ENCODE peak calls at places on chromosome 1, in four cellular contexts. B is SK-N-SH, D is K562, J is GM12878. O is an unnamed sample.

GRCh38 chr1:85894651-85895050 is 186.4 kb upstream of the ZNHIT6 start:
- DNase-seq in B (peak), D (peak), J (peak), O (peak)

GRCh38 chr1:212671342-212672031 is 28.2 kb downstream of the BATF3 start:
- DNase-seq in J (no peak), D (no peak), B (peak), O (no peak)

GRCh38 chr1:15262003-15262377 is 15.0 kb downstream of the FHAD1 start:
- DNase-seq in J (no peak), B (no peak), D (no peak), O (no peak)

GRCh38 chr1:43924516-43924915 is 9.1 kb upstream of the ARTN start:
- DNase-seq in D (no peak), J (no peak), B (no peak), O (no peak)

GRCh38 chr1:90193116-90193515 is 198.2 kb downstream of the ZNF326 start:
- DNase-seq in J (no peak), D (no peak), B (no peak), O (no peak)

GRCh38 chr1:41629136-41629535 is 144.7 kb upstream of the EDN2 start:
- DNase-seq in D (no peak), B (no peak), J (no peak), O (no peak)

GRCh38 chr1:2614145-2614544 is 18.7 kb downstream of the MMEL1 start:
- DNase-seq in D (no peak), J (no peak), B (no peak), O (no peak)

GRCh38 chr1:92473781-92474495 is 12.8 kb downstream of the GFI1 start:
- DNase-seq in J (no peak), D (no peak), B (no peak), O (no peak)

GRCh38 chr1:7234471-7234755 is 449.2 kb downstream of the CAMTA1 start:
- DNase-seq in B (no peak), D (no peak), J (no peak), O (no peak)

GRCh38 chr1:19336543-19336942 is 24.4 kb downstream of the SLC66A1 start:
- DNase-seq in D (no peak), J (no peak), B (no peak), O (no peak)

GRCh38 chr1:2258996-2259395 is 30.9 kb downstream of the SKI start:
- DNase-seq in J (no peak), D (no peak), B (no peak), O (no peak)

GRCh38 chr1:77498918-77499317 is 183.5 kb downstream of the ZZZ3 start:
- DNase-seq in B (no peak), D (no peak), J (no peak), O (no peak)

GRCh38 chr1:168520052-168520751 is 23.6 kb downstream of the XCL2 start:
- DNase-seq in D (no peak), B (no peak), J (no peak), O (peak)

GRCh38 chr1:228902781-228903572 is 167.7 kb downstream of the RHOU start:
- DNase-seq in D (no peak), B (peak), J (no peak), O (no peak)

GRCh38 chr1:88288571-88288970 is 395.5 kb upstream of the PKN2 start:
- DNase-seq in B (no peak), J (no peak), D (no peak), O (no peak)

GRCh38 chr1:181077576-181078242 is 10.8 kb upstream of the IER5 start:
- DNase-seq in D (no peak), J (no peak), B (no peak), O (no peak)

GRCh38 chr1:221729771-221730170 is 12.1 kb downstream of the DUSP10 start:
- DNase-seq in D (no peak), J (no peak), B (no peak), O (no peak)

GRCh38 chr1:115670476-115671175 is 28.9 kb downstream of the VANGL1 start:
- DNase-seq in B (no peak), D (no peak), J (no peak), O (no peak)

GRCh38 chr1:118404024-118404423 is 219.0 kb upstream of the SPAG17 start:
- DNase-seq in J (no peak), B (no peak), D (no peak), O (no peak)

GRCh38 chr1:19356266-19356665 is 44.1 kb downstream of the SLC66A1 start:
- DNase-seq in B (no peak), J (no peak), D (no peak), O (no peak)

GRCh38 chr1:19317126-19317910 is 5.2 kb downstream of the SLC66A1 start:
- DNase-seq in B (no peak), J (no peak), D (no peak), O (peak)

GRCh38 chr1:54081306-54082270 is 28.2 kb downstream of the TCEANC2 start:
- DNase-seq in B (peak), J (peak), D (peak), O (peak)

GRCh38 chr1:231682761-231683160 is 56.2 kb downstream of the DISC1 start:
- DNase-seq in D (no peak), J (no peak), B (no peak), O (no peak)

GRCh38 chr1:18091660-18092446 is 15.7 kb upstream of the IGSF21 start:
- DNase-seq in B (no peak), J (no peak), D (no peak), O (no peak)

GRCh38 chr1:5223266-5223665 is 568.9 kb downstream of the AJAP1 start:
- DNase-seq in D (no peak), J (no peak), B (no peak), O (no peak)

GRCh38 chr1:210908257-210908656 is 225.7 kb downstream of the KCNH1 start:
- DNase-seq in B (no peak), D (no peak), J (no peak), O (no peak)

GRCh38 chr1:225879521-225880209 is 2.5 kb downstream of the TMEM63A start:
- DNase-seq in J (no peak), D (peak), B (no peak), O (no peak)

GRCh38 chr1:228405200-228405978 is 1.2 kb downstream of the TRIM11 start:
- DNase-seq in B (no peak), D (no peak), J (no peak), O (no peak)

GRCh38 chr1:25433389-25434186 is 2.9 kb downstream of the MACO1 start:
- DNase-seq in D (no peak), B (no peak), J (no peak), O (no peak)

GRCh38 chr1:187445066-187445465 is 616.3 kb downstream of the PLA2G4A start:
- DNase-seq in J (no peak), D (no peak), B (no peak), O (no peak)

GRCh38 chr1:229344937-229345684 is 2.3 kb upstream of the CCSAP start:
- DNase-seq in D (no peak), J (no peak), B (no peak), O (no peak)

GRCh38 chr1:89670168-89670567 is 37.2 kb downstream of the LRRC8C start:
- DNase-seq in J (peak), B (no peak), D (no peak), O (no peak)

GRCh38 chr1:198749279-198749678 is 110.4 kb downstream of the PTPRC start:
- DNase-seq in B (no peak), J (no peak), D (no peak), O (no peak)

GRCh38 chr1:182301467-182302198 is 90.0 kb downstream of the GLUL start:
- DNase-seq in J (no peak), D (peak), B (no peak), O (no peak)

GRCh38 chr1:218211241-218211640 is 73.9 kb upstream of the RRP15 start:
- DNase-seq in B (no peak), D (no peak), J (no peak), O (no peak)

DNA sequence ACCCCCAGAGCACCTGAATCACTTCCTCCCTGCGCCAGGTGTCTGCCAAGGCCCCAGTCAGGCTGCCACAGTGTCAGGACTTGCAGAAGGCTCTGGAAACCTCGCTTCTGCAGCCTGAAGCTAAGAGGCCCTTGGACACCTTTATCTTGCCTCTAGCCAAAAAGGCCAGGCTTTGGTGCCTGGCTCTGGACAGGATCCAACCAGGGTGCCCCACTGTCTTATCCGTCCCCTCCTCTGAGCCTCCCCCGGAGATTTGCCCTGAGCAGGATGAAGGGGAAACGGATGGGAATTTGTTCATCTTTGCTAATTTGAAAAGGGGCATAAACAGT is 12.8 kb upstream of the CLSTN1 start:
- DNase-seq in J (no peak), B (no peak), D (no peak), O (no peak)
- TF ChIP-seq USF1 in J (no peak), B (no peak), D (no peak), O (no peak)

GRCh38 chr1:233295775-233296322 is 324 bp upstream of the PCNX2 start:
- DNase-seq in B (no peak), D (no peak), J (no peak), O (no peak)
- TF ChIP-seq USF1 in B (no peak), D (no peak), J (no peak), O (no peak)

GRCh38 chr1:45713711-45714110 is 25.7 kb downstream of the TMEM69 start:
- DNase-seq in J (no peak), D (no peak), B (no peak), O (no peak)
- TF ChIP-seq USF1 in J (no peak), D (no peak), B (no peak), O (no peak)

DNA sequence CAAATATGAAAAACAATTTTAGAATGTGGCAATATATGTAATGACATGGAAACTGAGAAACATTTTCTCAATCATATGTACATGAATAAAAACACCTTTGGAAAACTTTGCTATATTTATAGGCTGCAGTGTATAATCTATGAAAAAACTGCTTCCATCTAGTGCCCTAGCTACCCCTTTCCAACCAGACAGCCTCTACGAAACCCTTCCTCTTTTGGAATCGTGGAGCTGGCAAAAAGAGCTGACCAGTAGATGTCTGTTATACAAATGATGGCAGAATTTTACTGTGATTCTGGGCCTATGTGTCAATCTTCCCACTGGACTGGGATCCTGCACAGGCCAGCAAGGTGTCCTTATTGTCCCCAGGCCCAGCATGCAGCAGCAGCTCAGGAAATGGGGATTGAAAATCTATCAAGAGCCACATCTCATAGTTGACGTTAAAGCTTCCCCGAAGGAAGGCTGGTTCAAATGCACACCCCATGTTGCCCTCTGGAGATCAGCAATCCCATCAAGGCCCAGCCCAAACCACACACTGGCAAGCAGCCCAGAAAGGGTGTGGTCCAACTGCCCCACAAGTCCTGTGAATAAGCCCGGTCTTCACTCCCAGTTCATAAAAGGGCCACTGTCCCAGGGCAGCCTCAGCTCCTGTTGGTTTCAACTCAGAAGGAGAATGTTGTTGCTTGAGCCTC is 8.9 kb upstream of the FAM20B start:
- DNase-seq in J (no peak), B (peak), D (peak), O (no peak)
- TF ChIP-seq USF1 in J (no peak), B (peak), D (no peak), O (no peak)

DNA sequence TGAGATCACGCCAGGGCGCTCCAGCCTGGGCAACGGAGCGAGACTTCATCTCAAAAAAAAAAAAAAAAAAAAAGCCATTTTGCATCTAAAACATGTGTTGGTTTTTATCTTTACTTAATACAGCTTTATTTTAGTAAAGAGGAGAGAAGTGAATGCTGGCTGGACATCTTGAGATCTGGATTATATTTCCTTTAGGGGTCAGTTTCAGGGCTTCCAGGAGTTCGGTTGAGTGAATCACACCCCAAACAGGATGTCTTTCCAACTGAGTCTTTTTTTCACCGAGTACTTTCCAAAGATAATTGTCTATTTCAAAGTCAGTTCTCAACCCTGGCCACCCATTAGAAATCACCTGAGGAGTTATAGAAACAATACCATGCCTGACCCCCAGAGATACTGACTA is 16.6 kb upstream of the IPP start:
- DNase-seq in J (no peak), B (no peak), D (no peak), O (no peak)
- TF ChIP-seq USF1 in J (no peak), B (no peak), D (no peak), O (no peak)

O was measured in WTC11.